ENCODE peak calls at places on chromosomes 1 and 21, in ten cellular contexts. P is fibroblast of mammary gland; M is lower lobe of right lung; R is SK-N-SH; Y is C1 segment of cervical spinal cord; T is fibroblast of lung; I is stimulated activated CD8-positive, alpha-beta memory T cell treated with anti-CD3 and anti-CD28 coated beads, Interleukin-15, amount 100 ng/mL, for 1 hour; A is WERI-Rb-1; J is activated T-helper 1 cell treated with Interleukin-2 at 50 U/mL for 16 hours; Q is amniotic stem cell. H is an unnamed sample.

GRCh38 chr1:175708787-175709186 is 34.6 kb downstream of the TNR start:
- DNase-seq in I (no peak), Q (no peak), R (no peak), P (no peak), A (peak; percentile 54), Y (no peak), T (no peak), J (no peak), M (no peak), H (no peak)

GRCh38 chr21:41196990-41197389 is 29.0 kb downstream of the BACE2 start:
- DNase-seq in A (no peak), Y (no peak), Q (peak; percentile 11), R (no peak), P (peak; percentile 54), I (no peak), M (no peak), T (peak; percentile 59), J (no peak), H (no peak)

GRCh38 chr1:196738730-196739129 is 35.9 kb upstream of the CFHR3 start:
- DNase-seq in I (no peak), T (no peak), Y (no peak), Q (no peak), R (no peak), P (no peak), M (no peak), J (no peak), A (no peak), H (no peak)

GRCh38 chr1:43270421-43271095 is 775 bp downstream of the TMEM125 start:
- DNase-seq in A (no peak), T (peak; percentile 30), Y (no peak), M (peak; percentile 93), R (peak; percentile 17), J (no peak), P (no peak), I (no peak), Q (no peak), H (peak; percentile 83)

GRCh38 chr1:110873856-110874255 is 908 bp downstream of the CD53 start:
- DNase-seq in Q (no peak), M (no peak), P (no peak), Y (no peak), T (no peak), J (no peak), I (no peak), R (no peak), A (no peak), H (no peak)

GRCh38 chr21:45715441-45715840 is 71.9 kb downstream of the PCBP3 start:
- DNase-seq in I (no peak), J (no peak), R (no peak), T (no peak), A (no peak), M (no peak), Q (no peak), P (no peak), Y (no peak), H (no peak)

GRCh38 chr1:162144853-162145252 is 75.4 kb downstream of the NOS1AP start:
- DNase-seq in T (no peak), M (no peak), I (no peak), R (no peak), Q (no peak), P (no peak), J (no peak), A (no peak), Y (no peak), H (no peak)

GRCh38 chr1:214636436-214636835 is 33.4 kb downstream of the CENPF start:
- DNase-seq in P (no peak), R (no peak), Q (no peak), J (no peak), A (no peak), I (no peak), M (no peak), Y (no peak), T (no peak), H (no peak)

GRCh38 chr21:35202431-35202830 is 153.3 kb upstream of the RUNX1 start:
- DNase-seq in R (no peak), Y (no peak), Q (no peak), A (no peak), I (no peak), T (peak; percentile 65), P (peak; percentile 85), M (no peak), J (no peak), H (no peak)

GRCh38 chr21:42924433-42924751 is 1.0 kb downstream of the ERVH48-1 start:
- DNase-seq in M (no peak), T (no peak), A (no peak), Y (no peak), J (no peak), I (no peak), P (no peak), Q (no peak), R (no peak), H (no peak)

GRCh38 chr21:44089001-44089911 is 17.9 kb upstream of the PWP2 start:
- DNase-seq in A (no peak), P (no peak), J (peak; percentile 32), Y (no peak), I (no peak), T (no peak), Q (no peak), M (no peak), R (no peak), H (peak; percentile 12)

GRCh38 chr1:10754571-10755329 is 41.7 kb downstream of the CASZ1 start:
- DNase-seq in Y (no peak), R (no peak), J (no peak), Q (no peak), I (no peak), T (peak; percentile 51), M (no peak), P (no peak), A (no peak), H (no peak)

GRCh38 chr1:245010018-245010614 is 144.7 kb upstream of the KIF26B start:
- DNase-seq in Q (no peak), R (no peak), Y (no peak), T (no peak), J (no peak), P (no peak), A (no peak), I (no peak), M (no peak), H (no peak)

GRCh38 chr1:58809327-58810040 is 25.6 kb upstream of the JUN start:
- DNase-seq in T (peak; percentile 84), Q (peak; percentile 73), Y (no peak), P (peak; percentile 72), I (no peak), A (no peak), M (peak; percentile 69), J (no peak), R (no peak), H (peak; percentile 60)

GRCh38 chr1:247365023-247365422 is 33.4 kb upstream of the ZNF496 start:
- DNase-seq in A (no peak), Q (no peak), R (no peak), P (no peak), J (no peak), M (no peak), T (no peak), Y (no peak), I (no peak), H (no peak)

GRCh38 chr1:160400284-160400645 is at the start of gene VANGL2:
- DNase-seq in T (peak; percentile 71), I (peak; percentile 11), Q (no peak), J (peak; percentile 9), Y (peak; percentile 40), R (peak; percentile 95), M (peak; percentile 73), P (peak; percentile 5), A (peak; percentile 95), H (peak; percentile 77)

GRCh38 chr1:40772146-40772770 is 11.3 kb upstream of the KCNQ4 start:
- DNase-seq in I (no peak), T (no peak), J (no peak), A (no peak), R (no peak), Y (no peak), P (no peak), M (no peak), Q (no peak), H (peak; percentile 43)

GRCh38 chr1:234875953-234876814 is 252.5 kb downstream of the TOMM20 start:
- DNase-seq in R (no peak), T (peak; percentile 53), A (no peak), Y (no peak), P (peak; percentile 42), M (peak; percentile 59), Q (no peak), J (no peak), I (no peak), H (no peak)

GRCh38 chr21:44917446-44918106 is 3.1 kb downstream of the ITGB2 start:
- DNase-seq in T (no peak), I (no peak), Q (no peak), J (no peak), Y (no peak), M (peak; percentile 39), A (no peak), R (no peak), P (no peak), H (no peak)

GRCh38 chr21:31660134-31660565 is 657 bp downstream of the SOD1 start:
- DNase-seq in R (no peak), Y (peak; percentile 54), I (no peak), T (no peak), Q (no peak), A (peak; percentile 50), M (no peak), J (no peak), P (no peak), H (no peak)

GRCh38 chr1:225754940-225755635 is 22.5 kb upstream of the SRP9 start:
- DNase-seq in R (no peak), T (peak; percentile 97), J (no peak), I (no peak), M (no peak), P (peak; percentile 96), Q (no peak), Y (no peak), A (peak; percentile 55), H (no peak)

GRCh38 chr1:153699116-153699515 is 20.6 kb downstream of the NPR1 start:
- DNase-seq in Q (no peak), J (no peak), R (peak; percentile 16), P (peak; percentile 86), I (no peak), M (no peak), T (peak; percentile 37), A (no peak), Y (no peak), H (no peak)

GRCh38 chr1:172357753-172358152 is 62.7 kb upstream of the C1orf105 start:
- DNase-seq in Y (no peak), Q (no peak), R (no peak), A (no peak), T (no peak), M (no peak), P (no peak), I (no peak), J (no peak), H (no peak)

GRCh38 chr1:50126962-50127715 is 18.4 kb downstream of the ELAVL4 start:
- DNase-seq in R (no peak), P (no peak), I (no peak), Y (no peak), T (peak; percentile 6), Q (no peak), A (no peak), M (no peak), J (no peak), H (no peak)

GRCh38 chr1:63835075-63835633 is 61.3 kb downstream of the ROR1 start:
- DNase-seq in T (no peak), P (peak; percentile 66), I (no peak), Q (no peak), Y (no peak), J (no peak), R (no peak), A (peak; percentile 29), M (no peak), H (no peak)